ENCODE peak calls at places on chromosomes 5 and 9, in five cellular contexts. One of them, this sample, is unnamed.

GRCh38 chr5:139137703-139138102 is 60.5 kb downstream of the SIL1 start:
- DNase-seq in skeletal muscle cell: no peak
- DNase-seq in NCI-H2029 treated with DMSO at 0.1 percent for 48 hours: peak; percentile 83
- DNase-seq in H54: no peak
- DNase-seq in IMR-90: peak; percentile 26
- DNase-seq in this sample: no peak

GRCh38 chr5:80408475-80408875 is 611 bp downstream of the ZFYVE16 start:
- DNase-seq in skeletal muscle cell: no peak
- DNase-seq in NCI-H2029 treated with DMSO at 0.1 percent for 48 hours: peak; percentile 24
- DNase-seq in H54: peak; percentile 26
- DNase-seq in IMR-90: peak; percentile 38
- DNase-seq in this sample: peak; percentile 52

GRCh38 chr9:28779240-28779639 is 1206.0 kb upstream of the C9orf72 start:
- DNase-seq in skeletal muscle cell: no peak
- DNase-seq in NCI-H2029 treated with DMSO at 0.1 percent for 48 hours: no peak
- DNase-seq in H54: no peak
- DNase-seq in IMR-90: no peak
- DNase-seq in this sample: no peak

GRCh38 chr9:116693233-116693731 is 6.2 kb downstream of the TRIM32 start:
- DNase-seq in skeletal muscle cell: no peak
- DNase-seq in NCI-H2029 treated with DMSO at 0.1 percent for 48 hours: no peak
- DNase-seq in H54: no peak
- DNase-seq in IMR-90: peak; percentile 54
- DNase-seq in this sample: peak; percentile 38

GRCh38 chr5:69078921-69079537 is 14.8 kb upstream of the SLC30A5 start:
- DNase-seq in skeletal muscle cell: no peak
- DNase-seq in NCI-H2029 treated with DMSO at 0.1 percent for 48 hours: no peak
- DNase-seq in H54: no peak
- DNase-seq in IMR-90: no peak
- DNase-seq in this sample: no peak

GRCh38 chr9:132809677-132810076 is 68.4 kb downstream of the AK8 start:
- DNase-seq in skeletal muscle cell: no peak
- DNase-seq in NCI-H2029 treated with DMSO at 0.1 percent for 48 hours: no peak
- DNase-seq in H54: no peak
- DNase-seq in IMR-90: no peak
- DNase-seq in this sample: no peak

GRCh38 chr5:52837068-52837467 is 49.4 kb downstream of the ITGA1 start:
- DNase-seq in skeletal muscle cell: no peak
- DNase-seq in NCI-H2029 treated with DMSO at 0.1 percent for 48 hours: no peak
- DNase-seq in H54: no peak
- DNase-seq in IMR-90: peak; percentile 73
- DNase-seq in this sample: no peak

GRCh38 chr5:90983148-90983547 is 400.0 kb downstream of the ARRDC3 start:
- DNase-seq in skeletal muscle cell: peak; percentile 92
- DNase-seq in NCI-H2029 treated with DMSO at 0.1 percent for 48 hours: no peak
- DNase-seq in H54: no peak
- DNase-seq in IMR-90: peak; percentile 84
- DNase-seq in this sample: peak; percentile 4

GRCh38 chr5:120449501-120449900 is 14.6 kb upstream of the PRR16 start:
- DNase-seq in skeletal muscle cell: no peak
- DNase-seq in NCI-H2029 treated with DMSO at 0.1 percent for 48 hours: no peak
- DNase-seq in H54: no peak
- DNase-seq in IMR-90: peak; percentile 46
- DNase-seq in this sample: peak; percentile 52

GRCh38 chr5:68478306-68479091 is 262.9 kb downstream of the PIK3R1 start:
- DNase-seq in skeletal muscle cell: no peak
- DNase-seq in NCI-H2029 treated with DMSO at 0.1 percent for 48 hours: no peak
- DNase-seq in H54: no peak
- DNase-seq in IMR-90: peak; percentile 28
- DNase-seq in this sample: no peak

GRCh38 chr5:17234384-17234783 is 17.0 kb downstream of the BASP1 start:
- DNase-seq in skeletal muscle cell: no peak
- DNase-seq in NCI-H2029 treated with DMSO at 0.1 percent for 48 hours: no peak
- DNase-seq in H54: no peak
- DNase-seq in IMR-90: no peak
- DNase-seq in this sample: no peak

GRCh38 chr9:36320457-36320856 is 62.2 kb upstream of the GNE start:
- DNase-seq in skeletal muscle cell: no peak
- DNase-seq in NCI-H2029 treated with DMSO at 0.1 percent for 48 hours: no peak
- DNase-seq in H54: no peak
- DNase-seq in IMR-90: no peak
- DNase-seq in this sample: no peak

GRCh38 chr5:150357326-150358260 is at the start of gene TCOF1:
- DNase-seq in skeletal muscle cell: peak; percentile 76
- DNase-seq in NCI-H2029 treated with DMSO at 0.1 percent for 48 hours: peak; percentile 92
- DNase-seq in H54: peak; percentile 86
- DNase-seq in IMR-90: peak; percentile 91
- DNase-seq in this sample: peak; percentile 92

GRCh38 chr5:103990064-103990463 is 427.5 kb upstream of the NUDT12 start:
- DNase-seq in skeletal muscle cell: no peak
- DNase-seq in NCI-H2029 treated with DMSO at 0.1 percent for 48 hours: no peak
- DNase-seq in H54: no peak
- DNase-seq in IMR-90: no peak
- DNase-seq in this sample: no peak

GRCh38 chr5:135439426-135440205 is 7.5 kb downstream of the DCANP1 start:
- DNase-seq in skeletal muscle cell: no peak
- DNase-seq in NCI-H2029 treated with DMSO at 0.1 percent for 48 hours: no peak
- DNase-seq in H54: no peak
- DNase-seq in IMR-90: no peak
- DNase-seq in this sample: no peak

GRCh38 chr5:179113143-179113530 is 53.0 kb downstream of the ZNF354C start:
- DNase-seq in skeletal muscle cell: no peak
- DNase-seq in NCI-H2029 treated with DMSO at 0.1 percent for 48 hours: no peak
- DNase-seq in H54: no peak
- DNase-seq in IMR-90: no peak
- DNase-seq in this sample: no peak

This sample was measured in hepatic stellate cell.